ENCODE peak calls at places on chromosomes 13 and 19, in four cellular contexts. E is GM12878, Y is H1, I is HepG2. Q is an unnamed sample.

GRCh38 chr19:57850553-57851017 is 926 bp downstream of the ZNF587 start:
- DNase-seq in I (peak; percentile 29), Y (peak; percentile 49), E (no peak), Q (peak; percentile 56)

GRCh38 chr19:1618157-1619093 is 13.2 kb upstream of the UQCR11 start:
- DNase-seq in I (peak; percentile 41), Y (peak; percentile 73), E (no peak), Q (peak; percentile 63)

GRCh38 chr13:33205224-33205623 is 80.3 kb downstream of the STARD13 start:
- DNase-seq in E (no peak), Y (no peak), I (no peak), Q (no peak)

GRCh38 chr13:50386527-50387123 is 371.4 kb downstream of the KCNRG start:
- DNase-seq in E (no peak), Y (no peak), I (no peak), Q (no peak)

GRCh38 chr19:17090501-17091074 is 15.0 kb downstream of the MYO9B start:
- DNase-seq in Y (no peak), I (no peak), E (no peak), Q (no peak)

GRCh38 chr19:17997969-17998826 is 9.8 kb upstream of the ARRDC2 start:
- DNase-seq in I (peak; percentile 32), E (no peak), Y (peak; percentile 89), Q (peak; percentile 64)

GRCh38 chr19:13637664-13638063 is 126.7 kb upstream of the MRI1 start:
- DNase-seq in Y (no peak), E (no peak), I (no peak), Q (no peak)

GRCh38 chr13:25335856-25336255 is 34.4 kb downstream of the NUP58 start:
- DNase-seq in E (no peak), Y (no peak), I (no peak), Q (no peak)

GRCh38 chr19:17687857-17688784 is at the start of gene UNC13A:
- DNase-seq in I (no peak), Y (peak; percentile 98), E (no peak), Q (peak; percentile 90)

GRCh38 chr13:110301606-110302131 is 5.3 kb downstream of the COL4A1 start:
- DNase-seq in I (no peak), Y (no peak), E (no peak), Q (no peak)

GRCh38 chr19:2246801-2247361 is 2.2 kb upstream of the AMH start:
- DNase-seq in E (no peak), Y (no peak), I (no peak), Q (no peak)

GRCh38 chr19:3743486-3743885 is 18.0 kb downstream of the APBA3 start:
- DNase-seq in E (no peak), I (no peak), Y (no peak), Q (peak; percentile 68)

GRCh38 chr19:46040125-46040524 is 677 bp downstream of the IGFL4 start:
- DNase-seq in E (no peak), Y (no peak), I (no peak), Q (no peak)

DNA sequence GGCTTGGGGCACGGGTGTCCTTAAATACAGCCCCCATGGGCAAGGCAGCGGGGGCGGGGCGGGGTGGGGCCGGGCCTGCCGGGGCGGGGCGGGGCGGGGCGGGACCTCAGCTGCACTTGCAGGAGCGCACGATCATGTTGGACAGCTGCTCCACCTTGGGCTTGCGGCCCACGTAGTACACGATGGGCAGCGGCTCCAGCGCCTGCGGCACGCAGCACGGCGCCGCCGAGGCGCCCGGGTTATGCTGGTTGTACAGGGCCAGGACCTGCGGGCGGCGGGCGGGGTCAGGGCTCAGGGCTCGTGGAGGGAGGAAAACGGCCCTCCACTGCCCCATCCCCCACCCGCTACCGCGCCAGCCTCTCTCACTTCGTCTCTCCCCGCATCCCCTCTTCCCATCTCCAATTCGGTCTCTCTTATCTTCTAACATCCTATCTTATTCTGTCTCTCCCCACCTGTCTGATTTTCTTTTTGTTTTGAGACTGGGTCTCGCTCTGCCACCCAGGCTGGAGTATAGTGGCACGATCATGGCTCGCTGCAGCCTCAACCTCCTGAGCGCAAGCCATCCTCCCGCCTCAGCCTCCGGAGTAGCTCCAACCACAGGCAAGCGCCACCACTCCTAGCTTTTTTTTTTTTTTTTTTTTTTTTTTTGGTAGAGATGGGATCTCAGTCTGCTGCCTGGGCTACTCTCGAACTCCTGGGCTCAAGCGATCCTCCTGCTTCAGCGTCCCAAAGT is 21.1 kb downstream of the CCDC97 start:
- DNase-seq in I (no peak), Y (no peak), E (no peak), Q (no peak)
- TF ChIP-seq BRCA1 in I (no peak), Y (no peak), E (no peak), Q (no peak)

GRCh38 chr19:313169-313987 is 22.2 kb upstream of the PLPP2 start:
- DNase-seq in I (no peak), E (no peak), Y (no peak), Q (no peak)

GRCh38 chr19:318509-318774 is 26.2 kb downstream of the MIER2 start:
- DNase-seq in E (no peak), I (no peak), Y (no peak), Q (no peak)

GRCh38 chr19:315811-316210 is 24.6 kb upstream of the PLPP2 start:
- DNase-seq in I (no peak), Y (no peak), E (no peak), Q (no peak)

GRCh38 chr19:313988-314815 is 23.0 kb upstream of the PLPP2 start:
- DNase-seq in Y (no peak), E (no peak), I (no peak), Q (no peak)

DNA sequence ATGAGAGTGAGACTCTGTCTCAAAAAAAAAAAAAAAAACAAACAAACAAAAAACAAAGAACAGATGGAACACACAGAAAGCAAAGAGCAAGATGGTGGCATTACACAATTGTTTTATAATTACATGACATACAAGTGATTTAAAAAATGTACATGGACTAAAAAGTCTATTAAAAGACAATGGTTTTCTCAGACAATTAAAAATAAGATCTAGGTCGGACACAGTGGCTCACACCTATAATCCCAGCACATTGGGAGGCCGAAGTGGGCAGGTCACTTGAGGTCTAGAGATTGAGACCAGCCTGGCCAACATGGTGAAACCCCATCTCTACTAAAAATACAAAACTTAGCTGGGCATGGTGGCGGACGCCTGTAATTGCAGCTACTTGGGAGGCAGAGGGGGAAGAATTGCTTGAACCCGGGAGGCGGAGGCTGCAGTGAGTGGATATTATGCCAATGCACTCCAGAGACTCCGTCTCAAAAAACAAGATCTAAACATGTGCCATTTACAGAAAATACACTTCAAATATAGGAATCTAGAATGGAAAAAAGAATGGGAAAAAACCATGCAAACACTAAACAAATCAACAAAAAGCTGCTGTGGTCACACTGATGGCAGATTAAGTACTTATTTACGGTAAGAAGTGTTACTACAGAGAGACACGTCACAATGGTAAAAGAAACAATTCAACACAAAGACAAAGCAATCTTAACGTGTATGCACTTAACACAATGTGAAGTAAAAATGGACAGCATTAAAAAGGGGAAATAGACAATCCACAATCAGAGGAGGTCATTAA is 26.7 kb downstream of the MIER2 start:
- DNase-seq in I (no peak), Y (no peak), E (no peak), Q (no peak)
- TF ChIP-seq BRCA1 in I (no peak), Y (no peak), E (no peak), Q (no peak)

GRCh38 chr13:81778350-81778749 is 1437.4 kb upstream of the SPRY2 start:
- DNase-seq in E (no peak), I (no peak), Y (no peak), Q (no peak)
- TF ChIP-seq BRCA1 in E (no peak), I (no peak), Y (no peak), Q (no peak)

DNA sequence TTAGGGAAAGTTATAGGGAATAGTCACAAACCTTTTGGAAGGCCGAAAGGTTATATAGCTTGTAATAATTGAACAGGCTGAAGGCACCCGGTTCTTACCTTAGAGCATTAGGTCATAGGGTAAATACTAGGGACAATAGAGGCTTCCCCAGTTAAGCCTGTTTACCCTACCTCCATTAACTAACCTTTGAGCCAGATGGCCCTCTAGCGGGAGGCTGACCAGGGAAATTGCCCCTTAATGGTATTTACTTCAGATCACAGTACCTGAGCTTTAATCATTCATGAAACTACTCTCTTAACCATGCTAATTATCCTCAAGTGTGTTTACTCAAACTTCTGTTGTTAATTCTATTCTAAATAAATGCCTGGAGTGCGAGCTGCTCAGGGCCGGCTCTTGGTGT is 20.4 kb upstream of the ZNF83 start:
- DNase-seq in Y (no peak), I (peak; percentile 56), E (no peak), Q (no peak)
- TF ChIP-seq BRCA1 in Y (no peak), I (no peak), E (no peak), Q (no peak)

DNA sequence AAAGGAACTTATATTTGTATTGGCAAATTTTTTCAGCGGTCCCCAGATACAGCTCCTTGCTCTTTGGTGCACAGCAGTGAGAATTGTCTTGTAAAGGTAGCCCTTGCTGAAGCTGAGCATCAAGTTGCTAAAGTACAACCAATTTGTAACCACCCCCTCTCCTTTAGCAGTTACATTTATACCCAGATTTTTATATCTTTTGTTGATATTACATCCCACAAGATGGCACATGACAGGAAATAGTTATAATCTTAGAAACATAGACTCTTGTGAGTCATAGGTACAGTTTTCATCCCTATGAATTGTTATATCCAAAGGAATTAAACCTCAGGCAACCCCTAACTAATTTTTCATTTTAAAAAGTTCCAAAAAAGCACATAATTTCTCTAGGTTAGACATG is 523.0 kb upstream of the SLITRK1 start:
- DNase-seq in E (no peak), Y (no peak), I (no peak), Q (no peak)
- TF ChIP-seq BRCA1 in E (no peak), Y (no peak), I (no peak), Q (no peak)

Q was measured in K562.